ENCODE peak calls at places on chromosomes 3 and 15, in seven cellular contexts. One of them, this sample, is unnamed.

GRCh38 chr15:38941399-38941953 is 376.9 kb upstream of the RASGRP1 start:
- DNase-seq in neural crest cell: no peak
- DNase-seq in A549: no peak
- DNase-seq in EL: peak
- DNase-seq in dermis microvascular lymphatic vessel endothelial cell: no peak
- DNase-seq in ACHN: peak
- DNase-seq in stimulated activated CD8-positive, alpha-beta memory T cell treated with anti-CD3 and anti-CD28 coated beads, Interleukin-4, amount 100 ng/mL, for 48 hours: no peak
- DNase-seq in this sample: no peak

GRCh38 chr3:18837137-18837536 is 311.2 kb upstream of the KCNH8 start:
- DNase-seq in neural crest cell: no peak
- DNase-seq in A549: no peak
- DNase-seq in EL: no peak
- DNase-seq in dermis microvascular lymphatic vessel endothelial cell: no peak
- DNase-seq in ACHN: no peak
- DNase-seq in stimulated activated CD8-positive, alpha-beta memory T cell treated with anti-CD3 and anti-CD28 coated beads, Interleukin-4, amount 100 ng/mL, for 48 hours: no peak
- DNase-seq in this sample: no peak

GRCh38 chr15:91488452-91488851 is 365.1 kb upstream of the SLCO3A1 start:
- DNase-seq in neural crest cell: no peak
- DNase-seq in A549: no peak
- DNase-seq in EL: no peak
- DNase-seq in dermis microvascular lymphatic vessel endothelial cell: no peak
- DNase-seq in ACHN: no peak
- DNase-seq in stimulated activated CD8-positive, alpha-beta memory T cell treated with anti-CD3 and anti-CD28 coated beads, Interleukin-4, amount 100 ng/mL, for 48 hours: no peak
- DNase-seq in this sample: no peak

GRCh38 chr3:172396400-172396799 is 51.9 kb downstream of the GHSR start:
- DNase-seq in neural crest cell: no peak
- DNase-seq in A549: no peak
- DNase-seq in EL: no peak
- DNase-seq in dermis microvascular lymphatic vessel endothelial cell: no peak
- DNase-seq in ACHN: no peak
- DNase-seq in stimulated activated CD8-positive, alpha-beta memory T cell treated with anti-CD3 and anti-CD28 coated beads, Interleukin-4, amount 100 ng/mL, for 48 hours: no peak
- DNase-seq in this sample: no peak

GRCh38 chr3:73086071-73086494 is 24.6 kb downstream of the EBLN2 start:
- DNase-seq in neural crest cell: peak
- DNase-seq in A549: peak
- DNase-seq in EL: peak
- DNase-seq in dermis microvascular lymphatic vessel endothelial cell: peak
- DNase-seq in ACHN: peak
- DNase-seq in stimulated activated CD8-positive, alpha-beta memory T cell treated with anti-CD3 and anti-CD28 coated beads, Interleukin-4, amount 100 ng/mL, for 48 hours: peak
- DNase-seq in this sample: no peak

GRCh38 chr3:9007213-9007612 is 43.9 kb upstream of the RAD18 start:
- DNase-seq in neural crest cell: no peak
- DNase-seq in A549: no peak
- DNase-seq in EL: no peak
- DNase-seq in dermis microvascular lymphatic vessel endothelial cell: no peak
- DNase-seq in ACHN: no peak
- DNase-seq in stimulated activated CD8-positive, alpha-beta memory T cell treated with anti-CD3 and anti-CD28 coated beads, Interleukin-4, amount 100 ng/mL, for 48 hours: no peak
- DNase-seq in this sample: no peak

GRCh38 chr15:29671308-29671981 is 150.8 kb downstream of the TJP1 start:
- DNase-seq in neural crest cell: no peak
- DNase-seq in A549: no peak
- DNase-seq in EL: peak
- DNase-seq in dermis microvascular lymphatic vessel endothelial cell: no peak
- DNase-seq in ACHN: peak
- DNase-seq in stimulated activated CD8-positive, alpha-beta memory T cell treated with anti-CD3 and anti-CD28 coated beads, Interleukin-4, amount 100 ng/mL, for 48 hours: no peak
- DNase-seq in this sample: no peak

GRCh38 chr3:71702131-71703024 is 22.8 kb downstream of the EIF4E3 start:
- DNase-seq in neural crest cell: no peak
- DNase-seq in A549: no peak
- DNase-seq in EL: no peak
- DNase-seq in dermis microvascular lymphatic vessel endothelial cell: peak
- DNase-seq in ACHN: no peak
- DNase-seq in stimulated activated CD8-positive, alpha-beta memory T cell treated with anti-CD3 and anti-CD28 coated beads, Interleukin-4, amount 100 ng/mL, for 48 hours: no peak
- DNase-seq in this sample: no peak

GRCh38 chr3:95394286-95394685 is 1331.4 kb downstream of the NSUN3 start:
- DNase-seq in neural crest cell: no peak
- DNase-seq in A549: no peak
- DNase-seq in EL: no peak
- DNase-seq in dermis microvascular lymphatic vessel endothelial cell: no peak
- DNase-seq in ACHN: no peak
- DNase-seq in stimulated activated CD8-positive, alpha-beta memory T cell treated with anti-CD3 and anti-CD28 coated beads, Interleukin-4, amount 100 ng/mL, for 48 hours: no peak
- DNase-seq in this sample: no peak

GRCh38 chr3:157459706-157460105 is 23.1 kb downstream of the PTX3 start:
- DNase-seq in neural crest cell: no peak
- DNase-seq in A549: no peak
- DNase-seq in EL: peak
- DNase-seq in dermis microvascular lymphatic vessel endothelial cell: no peak
- DNase-seq in ACHN: no peak
- DNase-seq in stimulated activated CD8-positive, alpha-beta memory T cell treated with anti-CD3 and anti-CD28 coated beads, Interleukin-4, amount 100 ng/mL, for 48 hours: no peak
- DNase-seq in this sample: no peak

GRCh38 chr3:153958635-153959320 is 162.4 kb upstream of the ARHGEF26 start:
- DNase-seq in neural crest cell: no peak
- DNase-seq in A549: no peak
- DNase-seq in EL: no peak
- DNase-seq in dermis microvascular lymphatic vessel endothelial cell: no peak
- DNase-seq in ACHN: no peak
- DNase-seq in stimulated activated CD8-positive, alpha-beta memory T cell treated with anti-CD3 and anti-CD28 coated beads, Interleukin-4, amount 100 ng/mL, for 48 hours: no peak
- DNase-seq in this sample: no peak

GRCh38 chr3:129967761-129968160 is 6.8 kb upstream of the TRH start:
- DNase-seq in neural crest cell: no peak
- DNase-seq in A549: no peak
- DNase-seq in EL: no peak
- DNase-seq in dermis microvascular lymphatic vessel endothelial cell: no peak
- DNase-seq in ACHN: no peak
- DNase-seq in stimulated activated CD8-positive, alpha-beta memory T cell treated with anti-CD3 and anti-CD28 coated beads, Interleukin-4, amount 100 ng/mL, for 48 hours: no peak
- DNase-seq in this sample: no peak

GRCh38 chr3:169658311-169658931 is 5.1 kb downstream of the MECOM start:
- DNase-seq in neural crest cell: no peak
- DNase-seq in A549: no peak
- DNase-seq in EL: no peak
- DNase-seq in dermis microvascular lymphatic vessel endothelial cell: no peak
- DNase-seq in ACHN: no peak
- DNase-seq in stimulated activated CD8-positive, alpha-beta memory T cell treated with anti-CD3 and anti-CD28 coated beads, Interleukin-4, amount 100 ng/mL, for 48 hours: no peak
- DNase-seq in this sample: no peak

GRCh38 chr15:38040615-38041014 is 106.2 kb downstream of the TMCO5A start:
- DNase-seq in neural crest cell: no peak
- DNase-seq in A549: no peak
- DNase-seq in EL: no peak
- DNase-seq in dermis microvascular lymphatic vessel endothelial cell: no peak
- DNase-seq in ACHN: no peak
- DNase-seq in stimulated activated CD8-positive, alpha-beta memory T cell treated with anti-CD3 and anti-CD28 coated beads, Interleukin-4, amount 100 ng/mL, for 48 hours: no peak
- DNase-seq in this sample: no peak

GRCh38 chr3:194661946-194662345 is 10.0 kb downstream of the LSG1 start:
- DNase-seq in neural crest cell: no peak
- DNase-seq in A549: no peak
- DNase-seq in EL: no peak
- DNase-seq in dermis microvascular lymphatic vessel endothelial cell: no peak
- DNase-seq in ACHN: no peak
- DNase-seq in stimulated activated CD8-positive, alpha-beta memory T cell treated with anti-CD3 and anti-CD28 coated beads, Interleukin-4, amount 100 ng/mL, for 48 hours: no peak
- DNase-seq in this sample: no peak

GRCh38 chr3:190862209-190863118 is at the start of gene GMNC:
- DNase-seq in neural crest cell: peak
- DNase-seq in A549: peak
- DNase-seq in EL: peak
- DNase-seq in dermis microvascular lymphatic vessel endothelial cell: peak
- DNase-seq in ACHN: peak
- DNase-seq in stimulated activated CD8-positive, alpha-beta memory T cell treated with anti-CD3 and anti-CD28 coated beads, Interleukin-4, amount 100 ng/mL, for 48 hours: peak
- DNase-seq in this sample: no peak

GRCh38 chr3:194279701-194280360 is 71.3 kb downstream of the CPN2 start:
- DNase-seq in neural crest cell: no peak
- DNase-seq in A549: no peak
- DNase-seq in EL: no peak
- DNase-seq in dermis microvascular lymphatic vessel endothelial cell: no peak
- DNase-seq in ACHN: no peak
- DNase-seq in stimulated activated CD8-positive, alpha-beta memory T cell treated with anti-CD3 and anti-CD28 coated beads, Interleukin-4, amount 100 ng/mL, for 48 hours: no peak
- DNase-seq in this sample: no peak

GRCh38 chr3:115194461-115194860 is 47.4 kb upstream of the ZBTB20 start:
- DNase-seq in neural crest cell: no peak
- DNase-seq in A549: no peak
- DNase-seq in EL: peak
- DNase-seq in dermis microvascular lymphatic vessel endothelial cell: no peak
- DNase-seq in ACHN: no peak
- DNase-seq in stimulated activated CD8-positive, alpha-beta memory T cell treated with anti-CD3 and anti-CD28 coated beads, Interleukin-4, amount 100 ng/mL, for 48 hours: no peak
- DNase-seq in this sample: peak

GRCh38 chr3:70870576-70870975 is 558.1 kb upstream of the MDFIC2 start:
- DNase-seq in neural crest cell: no peak
- DNase-seq in A549: no peak
- DNase-seq in EL: no peak
- DNase-seq in dermis microvascular lymphatic vessel endothelial cell: no peak
- DNase-seq in ACHN: no peak
- DNase-seq in stimulated activated CD8-positive, alpha-beta memory T cell treated with anti-CD3 and anti-CD28 coated beads, Interleukin-4, amount 100 ng/mL, for 48 hours: no peak
- DNase-seq in this sample: no peak

GRCh38 chr3:173976281-173976680 is 578.7 kb downstream of the NLGN1 start:
- DNase-seq in neural crest cell: no peak
- DNase-seq in A549: no peak
- DNase-seq in EL: no peak
- DNase-seq in dermis microvascular lymphatic vessel endothelial cell: no peak
- DNase-seq in ACHN: no peak
- DNase-seq in stimulated activated CD8-positive, alpha-beta memory T cell treated with anti-CD3 and anti-CD28 coated beads, Interleukin-4, amount 100 ng/mL, for 48 hours: no peak
- DNase-seq in this sample: no peak

GRCh38 chr15:63082366-63082765 is 39.3 kb upstream of the LACTB start:
- DNase-seq in neural crest cell: no peak
- DNase-seq in A549: peak
- DNase-seq in EL: no peak
- DNase-seq in dermis microvascular lymphatic vessel endothelial cell: no peak
- DNase-seq in ACHN: no peak
- DNase-seq in stimulated activated CD8-positive, alpha-beta memory T cell treated with anti-CD3 and anti-CD28 coated beads, Interleukin-4, amount 100 ng/mL, for 48 hours: no peak
- DNase-seq in this sample: no peak

GRCh38 chr15:74635228-74635627 is 19.6 kb downstream of the CLK3 start:
- DNase-seq in neural crest cell: peak
- DNase-seq in A549: peak
- DNase-seq in EL: peak
- DNase-seq in dermis microvascular lymphatic vessel endothelial cell: no peak
- DNase-seq in ACHN: peak
- DNase-seq in stimulated activated CD8-positive, alpha-beta memory T cell treated with anti-CD3 and anti-CD28 coated beads, Interleukin-4, amount 100 ng/mL, for 48 hours: peak
- DNase-seq in this sample: no peak

GRCh38 chr15:72766025-72766424 is 17.5 kb downstream of the ADPGK start:
- DNase-seq in neural crest cell: no peak
- DNase-seq in A549: no peak
- DNase-seq in EL: no peak
- DNase-seq in dermis microvascular lymphatic vessel endothelial cell: no peak
- DNase-seq in ACHN: no peak
- DNase-seq in stimulated activated CD8-positive, alpha-beta memory T cell treated with anti-CD3 and anti-CD28 coated beads, Interleukin-4, amount 100 ng/mL, for 48 hours: no peak
- DNase-seq in this sample: no peak